ENCODE peak calls at places on chromosomes 5 and 9, in five cellular contexts. B is lower lobe of right lung, K is H9, W is lower leg skin, F is kidney. A is an unnamed sample.

GRCh38 chr5:156758012-156758791 is 91.9 kb upstream of the PPP1R2B start:
- DNase-seq in K (no peak), W (no peak), F (no peak), B (no peak), A (no peak)

GRCh38 chr9:84799231-84799630 is 129.7 kb downstream of the NTRK2 start:
- DNase-seq in W (no peak), K (no peak), F (no peak), B (no peak), A (no peak)

GRCh38 chr5:32274548-32275420 is 38.0 kb downstream of the MTMR12 start:
- DNase-seq in B (no peak), F (no peak), W (no peak), K (no peak), A (peak; percentile 30)

GRCh38 chr5:172872997-172873491 is 39.0 kb downstream of the ERGIC1 start:
- DNase-seq in W (peak; percentile 94), K (no peak), F (peak; percentile 90), B (peak; percentile 66), A (peak; percentile 60)

GRCh38 chr9:18473551-18474279 is at the start of gene ADAMTSL1:
- DNase-seq in F (peak; percentile 54), B (no peak), K (peak; percentile 94), W (peak; percentile 84), A (peak; percentile 64)

GRCh38 chr9:120435066-120435465 is 144.9 kb downstream of the CDK5RAP2 start:
- DNase-seq in W (no peak), F (no peak), K (no peak), B (no peak), A (no peak)

GRCh38 chr9:114899461-114899860 is 30.9 kb downstream of the TNFSF8 start:
- DNase-seq in F (no peak), W (no peak), K (no peak), B (no peak), A (no peak)

GRCh38 chr5:56507348-56507930 is 274.3 kb upstream of the ANKRD55 start:
- DNase-seq in W (no peak), F (no peak), B (no peak), K (no peak), A (no peak)

GRCh38 chr5:5409151-5409810 is 13.2 kb upstream of the ICE1 start:
- DNase-seq in B (no peak), K (no peak), F (no peak), W (no peak), A (no peak)

GRCh38 chr5:115360036-115360685 is 63.7 kb upstream of the CCDC112 start:
- DNase-seq in K (no peak), F (no peak), W (no peak), B (no peak), A (no peak)

GRCh38 chr5:89954901-89955300 is 454.7 kb downstream of the CETN3 start:
- DNase-seq in F (no peak), B (no peak), W (no peak), K (no peak), A (no peak)

GRCh38 chr5:160850439-160850838 is 1.6 kb downstream of the ATP10B start:
- DNase-seq in K (no peak), W (no peak), F (no peak), B (no peak), A (no peak)

GRCh38 chr5:134289509-134290113 is 63.7 kb upstream of the PPP2CA start:
- DNase-seq in K (peak; percentile 65), F (no peak), B (no peak), W (no peak), A (peak; percentile 55)

GRCh38 chr9:12716823-12717222 is 23.6 kb downstream of the TYRP1 start:
- DNase-seq in F (no peak), K (no peak), B (no peak), W (no peak), A (no peak)

GRCh38 chr5:119439140-119439625 is 13.1 kb upstream of the HSD17B4 start:
- DNase-seq in F (no peak), K (no peak), W (no peak), B (no peak), A (no peak)

GRCh38 chr5:178348356-178349146 is 115.9 kb upstream of the PHYKPL start:
- DNase-seq in W (no peak), F (peak; percentile 48), K (no peak), B (peak; percentile 24), A (no peak)

GRCh38 chr5:172834570-172835245 is 657 bp downstream of the ERGIC1 start:
- DNase-seq in K (peak; percentile 54), F (peak; percentile 81), B (no peak), W (no peak), A (peak; percentile 15)

GRCh38 chr5:173578947-173579615 is 37.4 kb downstream of the BOD1 start:
- DNase-seq in K (no peak), F (no peak), B (no peak), W (peak; percentile 61), A (no peak)

GRCh38 chr9:33306037-33306436 is 15.7 kb downstream of the NFX1 start:
- DNase-seq in W (no peak), B (no peak), K (no peak), F (no peak), A (no peak)

GRCh38 chr5:10227396-10227795 is 22.3 kb downstream of the ATPSCKMT start:
- DNase-seq in W (no peak), K (no peak), B (no peak), F (no peak), A (no peak)

GRCh38 chr5:140402258-140403074 is 833 bp downstream of the ANKHD1 start:
- DNase-seq in B (peak; percentile 59), F (no peak), W (peak; percentile 90), K (peak; percentile 86), A (peak; percentile 53)

GRCh38 chr5:34536699-34537098 is 119.4 kb upstream of the RAI14 start:
- DNase-seq in B (no peak), W (no peak), F (no peak), K (no peak), A (no peak)

GRCh38 chr5:34539183-34539582 is 116.9 kb upstream of the RAI14 start:
- DNase-seq in K (no peak), W (no peak), F (no peak), B (no peak), A (no peak)

GRCh38 chr5:34535433-34535832 is 120.7 kb upstream of the RAI14 start:
- DNase-seq in B (no peak), K (no peak), W (no peak), F (no peak), A (no peak)

GRCh38 chr5:34535944-34536628 is 120.0 kb upstream of the RAI14 start:
- DNase-seq in W (no peak), B (no peak), F (no peak), K (no peak), A (no peak)

GRCh38 chr5:34538026-34538672 is 118.0 kb upstream of the RAI14 start:
- DNase-seq in F (no peak), B (no peak), K (peak; percentile 53), W (no peak), A (no peak)
- TF ChIP-seq CTCF in F (no peak), B (peak; percentile 49), K (peak; percentile 44), W (no peak), A (peak; percentile 32)

GRCh38 chr9:5480919-5481743 is 29.2 kb upstream of the PDCD1LG2 start:
- DNase-seq in W (no peak), B (no peak), F (no peak), K (no peak), A (no peak)
- TF ChIP-seq CTCF in W (no peak), B (no peak), F (no peak), K (no peak), A (peak; percentile 29)

GRCh38 chr5:34452170-34452828 is 203.8 kb upstream of the RAI14 start:
- DNase-seq in B (no peak), K (no peak), F (no peak), W (no peak), A (no peak)
- TF ChIP-seq CTCF in B (peak; percentile 24), K (peak; percentile 88), F (peak; percentile 2), W (no peak), A (peak; percentile 19)

DNA sequence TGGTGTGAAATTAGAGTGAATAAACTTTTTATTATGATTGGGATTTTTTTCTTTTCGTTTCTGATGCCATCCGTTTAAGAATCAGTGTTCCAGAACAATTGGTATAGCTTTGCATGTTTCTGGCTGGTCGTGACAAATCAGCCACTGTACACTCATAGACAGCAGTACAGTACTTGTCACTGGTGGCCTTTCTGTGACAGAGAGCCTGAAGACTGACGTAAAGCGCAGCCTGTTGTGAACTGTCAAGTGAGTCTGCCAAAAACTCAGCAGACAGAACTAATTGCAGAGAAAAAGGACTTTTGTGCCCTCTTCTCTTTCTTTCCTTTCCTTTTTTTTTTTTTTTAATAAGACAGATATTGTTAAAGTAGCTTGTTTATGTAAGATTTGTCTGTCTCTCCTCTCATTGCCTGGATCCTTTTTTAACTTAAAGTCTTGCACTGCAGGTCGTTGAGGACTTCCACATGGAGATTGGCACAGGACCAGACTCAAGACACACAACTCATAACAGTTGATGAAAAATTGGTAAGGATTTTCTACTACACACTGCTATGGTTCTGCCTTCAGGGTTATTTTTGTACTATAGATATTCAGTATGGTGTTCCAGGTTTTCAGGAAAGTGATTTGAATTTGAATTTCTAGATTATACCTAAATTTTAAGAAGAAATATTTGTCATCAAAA is 42.7 kb downstream of the NDUFS4 start:
- DNase-seq in W (no peak), B (no peak), F (no peak), K (no peak), A (no peak)
- TF ChIP-seq CTCF in W (no peak), B (no peak), F (no peak), K (no peak), A (no peak)

A was measured in endothelial cell.